ENCODE peak calls at places on chromosomes 5 and 9, in eight cellular contexts. B is AG04450, L is C1 segment of cervical spinal cord, X is GM04504, P is adrenal gland, Y is left colon, V is Kasumi-1, E is endodermal cell. R is an unnamed sample.
A peak's percentile ranks its signal among the peaks of the same experiment; 100 is the strongest.

GRCh38 chr5:149948988-149949387 is 4.4 kb upstream of the PDE6A start:
- DNase-seq in B (no peak), L (no peak), X (no peak), P (no peak), Y (no peak), V (no peak), E (no peak), R (no peak)

GRCh38 chr9:26802921-26803320 is 89.7 kb downstream of the CAAP1 start:
- DNase-seq in B (no peak), L (no peak), X (no peak), P (no peak), Y (no peak), V (no peak), E (no peak), R (no peak)

GRCh38 chr9:126327016-126327749 is 554 bp downstream of the MVB12B start:
- DNase-seq in B (no peak), L (peak; percentile 75), X (peak; percentile 15), P (no peak), Y (no peak), V (no peak), E (peak; percentile 72), R (peak; percentile 21)

GRCh38 chr9:109098221-109098959 is 21.4 kb downstream of the TMEM245 start:
- DNase-seq in B (no peak), L (peak; percentile 59), X (peak; percentile 56), P (peak; percentile 66), Y (no peak), V (no peak), E (no peak), R (no peak)

GRCh38 chr5:147949711-147950573 is 43.6 kb upstream of the C5orf46 start:
- DNase-seq in B (no peak), L (no peak), X (peak; percentile 5), P (no peak), Y (no peak), V (peak; percentile 53), E (no peak), R (peak; percentile 65)

GRCh38 chr5:111973946-111974345 is 217.0 kb upstream of the NREP start:
- DNase-seq in B (no peak), L (no peak), X (no peak), P (no peak), Y (no peak), V (no peak), E (no peak), R (no peak)

GRCh38 chr5:8807636-8808035 is 738.2 kb downstream of the SEMA5A start:
- DNase-seq in B (no peak), L (no peak), X (no peak), P (no peak), Y (no peak), V (no peak), E (no peak), R (no peak)

GRCh38 chr9:126499005-126499910 is 114.5 kb upstream of the LMX1B start:
- DNase-seq in B (no peak), L (peak; percentile 31), X (peak; percentile 10), P (no peak), Y (peak; percentile 18), V (peak; percentile 43), E (peak; percentile 85), R (peak; percentile 62)

GRCh38 chr5:53048248-53048647 is 59.1 kb downstream of the ITGA2 start:
- DNase-seq in B (no peak), L (no peak), X (no peak), P (no peak), Y (no peak), V (no peak), E (no peak), R (no peak)

GRCh38 chr9:113580041-113580953 is 116.8 kb downstream of the RGS3 start:
- DNase-seq in B (no peak), L (peak; percentile 66), X (no peak), P (peak; percentile 72), Y (peak; percentile 84), V (no peak), E (no peak), R (no peak)

GRCh38 chr9:105141448-105142101 is 102.9 kb upstream of the SLC44A1 start:
- DNase-seq in B (no peak), L (no peak), X (no peak), P (no peak), Y (no peak), V (no peak), E (no peak), R (no peak)

GRCh38 chr9:112072721-112073553 is 102.2 kb downstream of the SUSD1 start:
- DNase-seq in B (peak; percentile 92), L (no peak), X (peak; percentile 62), P (no peak), Y (no peak), V (no peak), E (no peak), R (no peak)

GRCh38 chr9:115034801-115035200 is 83.2 kb downstream of the TNC start:
- DNase-seq in B (peak; percentile 59), L (no peak), X (peak; percentile 73), P (no peak), Y (no peak), V (no peak), E (no peak), R (no peak)

GRCh38 chr9:88988796-88989641 is 2.2 kb upstream of the S1PR3 start:
- DNase-seq in B (no peak), L (no peak), X (peak; percentile 38), P (no peak), Y (no peak), V (peak; percentile 81), E (peak; percentile 6), R (peak; percentile 77)

GRCh38 chr9:78831726-78832125 is 534.8 kb downstream of the PSAT1 start:
- DNase-seq in B (no peak), L (no peak), X (no peak), P (no peak), Y (no peak), V (no peak), E (no peak), R (no peak)

GRCh38 chr5:112366987-112367386 is 52.1 kb downstream of the EPB41L4A start:
- DNase-seq in B (no peak), L (no peak), X (no peak), P (no peak), Y (no peak), V (peak; percentile 7), E (peak; percentile 76), R (peak; percentile 6)

GRCh38 chr9:15711531-15712295 is 158.9 kb downstream of the CCDC171 start:
- DNase-seq in B (no peak), L (no peak), X (no peak), P (no peak), Y (no peak), V (no peak), E (no peak), R (no peak)

GRCh38 chr5:33227746-33228145 is 213.0 kb upstream of the TARS1 start:
- DNase-seq in B (no peak), L (no peak), X (no peak), P (no peak), Y (no peak), V (no peak), E (no peak), R (no peak)

GRCh38 chr9:116160676-116161571 is 7.3 kb downstream of the PAPPA start:
- DNase-seq in B (no peak), L (no peak), X (no peak), P (no peak), Y (no peak), V (no peak), E (peak; percentile 49), R (no peak)

R was measured in A673.